ENCODE peak calls at places on chromosomes 3 and 15, in seven cellular contexts. T is breast epithelium, A is heart left ventricle, F is sigmoid colon, P is A549, B is transverse colon, C is ovary. S is an unnamed sample.
A peak's percentile ranks its signal among the peaks of the same experiment; 100 is the strongest.

GRCh38 chr15:64580696-64581407 is 120.5 kb downstream of the ZNF609 start:
- DNase-seq in A (no peak), P (no peak), T (no peak), C (no peak), F (no peak), B (no peak), S (no peak)

GRCh38 chr15:36596915-36597314 is 17.5 kb downstream of the CDIN1 start:
- DNase-seq in F (no peak), A (no peak), P (no peak), B (no peak), T (no peak), C (no peak), S (no peak)

GRCh38 chr3:141368925-141369794 is 856 bp downstream of the ZBTB38 start:
- DNase-seq in A (no peak), T (no peak), F (no peak), C (no peak), B (no peak), P (peak; percentile 23), S (no peak)

GRCh38 chr3:93969443-93969842 is 4.3 kb downstream of the PROS1 start:
- DNase-seq in P (peak; percentile 16), A (no peak), F (no peak), B (no peak), T (no peak), C (no peak), S (no peak)

GRCh38 chr3:196741401-196741761 is 1.7 kb downstream of the PAK2 start:
- DNase-seq in B (no peak), T (no peak), C (no peak), F (no peak), A (no peak), P (no peak), S (no peak)

GRCh38 chr3:10224794-10225660 is 23.2 kb upstream of the TATDN2 start:
- DNase-seq in P (peak; percentile 84), B (peak; percentile 85), T (peak; percentile 64), C (peak; percentile 54), F (peak; percentile 82), A (peak; percentile 75), S (peak; percentile 84)

GRCh38 chr3:4600526-4600925 is 107.4 kb downstream of the ITPR1 start:
- DNase-seq in A (no peak), B (no peak), C (no peak), T (no peak), F (no peak), P (no peak), S (no peak)

GRCh38 chr3:74273091-74273490 is 341.4 kb downstream of the CNTN3 start:
- DNase-seq in C (no peak), B (peak; percentile 18), P (no peak), T (no peak), F (no peak), A (no peak), S (no peak)

GRCh38 chr3:59001675-59002074 is 48.1 kb downstream of the CFAP20DC start:
- DNase-seq in B (no peak), A (no peak), C (no peak), T (no peak), F (no peak), P (no peak), S (no peak)

GRCh38 chr3:186239321-186239720 is 122.7 kb downstream of the DGKG start:
- DNase-seq in P (peak; percentile 18), A (peak; percentile 38), T (no peak), B (no peak), C (no peak), F (no peak), S (no peak)

GRCh38 chr15:81038975-81039607 is 38.4 kb downstream of the TLNRD1 start:
- DNase-seq in T (no peak), P (no peak), A (no peak), F (no peak), C (no peak), B (no peak), S (no peak)

GRCh38 chr15:32649336-32649735 is 7.8 kb downstream of the SCG5 start:
- DNase-seq in P (peak; percentile 47), F (no peak), A (no peak), C (no peak), B (no peak), T (no peak), S (no peak)

GRCh38 chr3:134106580-134106979 is 76.9 kb upstream of the SLCO2A1 start:
- DNase-seq in P (no peak), T (no peak), C (no peak), B (no peak), F (no peak), A (no peak), S (no peak)

GRCh38 chr3:121997372-121997771 is 24.7 kb downstream of the ILDR1 start:
- DNase-seq in F (no peak), A (no peak), C (no peak), P (no peak), T (no peak), B (no peak), S (no peak)

GRCh38 chr15:33710746-33711145 is 257.6 kb upstream of the CHRM5 start:
- DNase-seq in T (no peak), P (no peak), B (no peak), F (no peak), A (no peak), C (no peak), S (no peak)

GRCh38 chr3:51389423-51390183 is 1.5 kb upstream of the RBM15B start:
- DNase-seq in C (no peak), P (peak; percentile 54), B (peak; percentile 62), T (no peak), A (no peak), F (no peak), S (peak; percentile 72)

GRCh38 chr15:80436511-80437307 is 32.5 kb downstream of the ARNT2 start:
- DNase-seq in A (no peak), T (no peak), P (peak; percentile 77), F (no peak), C (no peak), B (no peak), S (no peak)

GRCh38 chr3:8632402-8633237 is 12.0 kb downstream of the SSUH2 start:
- DNase-seq in T (no peak), A (no peak), C (no peak), B (no peak), F (no peak), P (no peak), S (no peak)

GRCh38 chr3:187973977-187974856 is 179.7 kb upstream of the LPP start:
- DNase-seq in T (no peak), B (no peak), A (no peak), P (no peak), F (no peak), C (no peak), S (no peak)

GRCh38 chr3:182238141-182238540 is 526.4 kb downstream of the SOX2 start:
- DNase-seq in P (no peak), T (no peak), B (no peak), C (no peak), F (peak; percentile 65), A (peak; percentile 13), S (no peak)

GRCh38 chr3:130895690-130896089 is 1.8 kb downstream of the ATP2C1 start:
- DNase-seq in T (no peak), C (no peak), B (no peak), F (no peak), P (no peak), A (no peak), S (no peak)

GRCh38 chr15:58748787-58749531 is 548 bp downstream of the ADAM10 start:
- DNase-seq in B (peak; percentile 53), T (peak; percentile 56), A (peak; percentile 50), C (peak; percentile 48), F (peak; percentile 75), P (peak; percentile 52), S (peak; percentile 76)
- TF ChIP-seq POLR2A in B (peak; percentile 11), T (no peak), A (peak; percentile 28), C (peak; percentile 11), F (no peak), P (no peak), S (no peak)

GRCh38 chr3:38130219-38130618 is 6.7 kb downstream of the ACAA1 start:
- DNase-seq in A (no peak), C (no peak), T (no peak), B (no peak), P (no peak), F (no peak), S (peak; percentile 6)
- TF ChIP-seq POLR2A in A (no peak), C (no peak), T (no peak), B (no peak), P (no peak), F (no peak), S (no peak)

GRCh38 chr15:85618956-85619491 is 175.7 kb downstream of the KLHL25 start:
- DNase-seq in T (no peak), A (peak; percentile 81), B (peak; percentile 50), C (peak; percentile 90), F (peak; percentile 92), P (peak; percentile 63), S (peak; percentile 87)

GRCh38 chr15:85623648-85624047 is 171.1 kb downstream of the KLHL25 start:
- DNase-seq in B (no peak), A (no peak), P (no peak), C (no peak), T (no peak), F (no peak), S (no peak)

GRCh38 chr15:85622432-85622831 is 172.3 kb downstream of the KLHL25 start:
- DNase-seq in P (no peak), B (no peak), F (no peak), A (no peak), C (no peak), T (no peak), S (no peak)

GRCh38 chr15:85621096-85621495 is 173.6 kb downstream of the KLHL25 start:
- DNase-seq in F (no peak), B (no peak), A (no peak), P (no peak), C (no peak), T (no peak), S (no peak)

DNA sequence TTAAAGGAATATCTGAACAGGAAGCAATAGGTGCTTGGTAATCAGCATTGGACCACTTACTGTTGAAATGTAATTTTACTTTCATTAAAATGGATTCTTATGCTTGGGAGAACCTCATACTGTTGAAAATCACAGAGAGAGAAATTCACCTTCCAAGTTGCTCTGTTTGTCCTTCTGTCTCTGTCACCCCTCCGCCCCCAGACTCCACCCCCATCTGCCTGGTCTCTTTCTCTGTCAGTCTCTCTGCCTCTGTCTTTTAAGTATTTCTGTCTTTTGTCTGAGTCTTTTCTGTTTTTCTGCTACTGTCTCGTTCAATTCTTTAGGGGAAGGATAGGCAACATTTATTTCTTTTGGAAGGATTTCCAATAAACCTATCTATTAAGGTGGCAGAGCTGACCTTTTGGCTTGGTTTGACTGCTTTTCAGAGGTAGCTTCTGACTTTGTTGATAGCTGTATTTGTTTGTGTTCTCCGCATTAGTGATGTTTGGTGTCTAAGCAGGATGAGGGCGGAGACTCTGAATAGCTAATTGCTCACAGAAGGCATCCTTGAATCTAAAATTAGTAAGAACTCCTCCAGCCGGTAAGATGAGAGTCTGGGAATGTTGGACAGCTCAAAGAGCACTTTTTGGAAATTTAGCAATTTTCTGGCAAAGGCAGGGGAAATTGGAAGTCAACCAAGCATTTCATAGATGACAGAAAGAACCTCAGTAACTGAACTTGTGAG is 174.2 kb downstream of the KLHL25 start:
- DNase-seq in B (no peak), A (peak; percentile 44), T (no peak), C (peak; percentile 56), P (no peak), F (no peak), S (no peak)
- TF ChIP-seq POLR2A in B (peak; percentile 61), A (peak; percentile 57), T (peak; percentile 44), C (peak; percentile 36), P (no peak), F (no peak), S (no peak)

DNA sequence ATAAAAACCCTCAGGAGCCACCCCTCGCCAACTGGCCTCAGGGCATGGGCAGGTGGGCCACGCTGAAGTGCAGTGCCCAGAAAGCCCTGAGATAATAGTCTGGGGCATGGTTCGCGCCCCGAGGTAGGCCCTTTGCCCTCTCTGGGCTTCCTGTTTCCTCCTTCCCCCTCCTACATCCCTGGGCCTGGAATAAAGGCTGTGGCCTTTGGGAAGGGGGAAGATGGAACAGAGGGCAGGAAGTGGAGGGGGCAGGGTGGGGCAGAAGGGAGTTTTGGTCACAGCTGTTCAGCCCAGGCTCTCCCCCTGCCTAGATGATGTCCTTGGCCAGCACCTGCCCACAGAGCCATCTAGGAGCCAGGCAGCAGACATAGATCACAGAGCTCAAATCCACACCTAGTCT is 11.3 kb downstream of the CSRNP1 start:
- DNase-seq in T (no peak), C (no peak), A (no peak), B (peak; percentile 73), P (no peak), F (peak; percentile 64), S (no peak)
- TF ChIP-seq POLR2A in T (no peak), C (no peak), A (no peak), B (peak; percentile 36), P (no peak), F (no peak), S (no peak)